ENCODE peak calls at places on chromosomes 12 and 14, in five cellular contexts. E is naive thymus-derived CD4-positive, alpha-beta T cell; I is cardiac muscle cell; Q is coronary artery; W is neuronal stem cell. T is an unnamed sample.

GRCh38 chr14:66530526-66530925 is 22.6 kb downstream of the GPHN start:
- DNase-seq in W (no peak), Q (no peak), E (no peak), I (no peak), T (no peak)

GRCh38 chr12:120725659-120726509 is at the start of gene ACADS:
- DNase-seq in E (peak; percentile 87), W (peak; percentile 87), Q (peak; percentile 90), I (peak; percentile 94), T (peak; percentile 90)

GRCh38 chr12:62400135-62400534 is 66.5 kb upstream of the MON2 start:
- DNase-seq in E (no peak), I (no peak), Q (no peak), W (no peak), T (no peak)

GRCh38 chr14:53017837-53018236 is 67.0 kb upstream of the FERMT2 start:
- DNase-seq in E (no peak), Q (no peak), I (no peak), W (no peak), T (no peak)

GRCh38 chr12:78392918-78393317 is 471.7 kb upstream of the SYT1 start:
- DNase-seq in E (no peak), W (no peak), I (no peak), Q (no peak), T (no peak)

GRCh38 chr14:54565236-54566151 is 1.4 kb upstream of the SAMD4A start:
- DNase-seq in Q (peak; percentile 97), E (peak; percentile 65), W (peak; percentile 80), I (peak; percentile 93), T (peak; percentile 59)

GRCh38 chr12:4107436-4107878 is 166.1 kb upstream of the CCND2 start:
- DNase-seq in I (peak; percentile 47), W (no peak), E (no peak), Q (no peak), T (peak; percentile 60)

GRCh38 chr12:113805201-113805600 is 160.9 kb downstream of the RBM19 start:
- DNase-seq in W (no peak), I (no peak), E (no peak), Q (no peak), T (no peak)

GRCh38 chr12:101859664-101860607 is 17.4 kb upstream of the DRAM1 start:
- DNase-seq in Q (no peak), E (no peak), I (no peak), W (no peak), T (no peak)

GRCh38 chr14:61177279-61178225 is 103.6 kb downstream of the TMEM30B start:
- DNase-seq in Q (no peak), W (no peak), E (no peak), I (no peak), T (no peak)

GRCh38 chr14:50116986-50117385 is 614 bp upstream of the VCPKMT start:
- DNase-seq in I (no peak), E (no peak), Q (no peak), W (no peak), T (no peak)

GRCh38 chr12:55515696-55516095 is 23.5 kb downstream of the OR6C68 start:
- DNase-seq in I (no peak), Q (no peak), E (no peak), W (no peak), T (no peak)

DNA sequence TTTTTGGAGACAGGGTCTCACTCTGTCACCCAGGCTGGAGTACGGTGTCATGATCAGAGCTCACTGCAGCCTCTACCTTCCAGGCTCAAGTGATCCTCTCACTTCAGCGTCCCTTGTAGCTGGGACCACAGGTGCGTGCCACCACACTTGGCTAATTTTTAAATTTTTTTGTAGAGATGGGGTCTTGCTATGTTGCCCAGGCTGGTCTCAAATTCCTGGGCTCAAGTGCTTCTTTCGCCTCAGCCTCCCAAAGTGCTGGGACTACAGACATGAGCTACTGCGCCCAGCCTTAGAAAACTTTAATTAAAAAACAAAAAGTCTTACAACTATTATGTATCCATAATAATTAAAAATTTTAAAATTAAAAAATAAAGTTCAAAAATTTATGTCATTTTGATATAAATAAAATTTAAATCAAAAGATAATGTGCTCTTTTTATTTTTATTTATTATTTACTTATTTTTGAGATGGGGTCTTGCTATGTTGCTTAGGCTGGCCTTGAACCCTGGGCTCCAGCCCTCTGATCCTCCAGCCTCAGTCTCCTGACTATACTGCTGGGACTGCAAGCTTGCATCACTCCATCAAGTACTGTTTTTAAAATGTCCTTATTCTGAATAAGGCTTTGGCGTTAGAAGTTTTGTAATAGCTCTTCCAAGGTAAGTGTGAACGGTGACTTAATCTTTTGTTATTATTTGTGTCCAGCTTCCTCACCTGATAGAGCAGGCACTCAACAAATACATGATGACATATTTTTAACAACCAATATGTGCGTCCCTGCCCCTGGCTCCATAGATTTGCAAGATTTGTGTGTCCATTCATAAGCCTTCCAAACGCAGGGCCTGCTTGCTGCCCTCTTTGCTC is 1.6 kb downstream of the C1RL start:
- DNase-seq in E (no peak), W (no peak), I (no peak), Q (no peak), T (no peak)
- H3K4me3 ChIP-seq in E (peak overlapping the region; percentile 95), W (peak overlapping the region; percentile 64), I (peak overlapping the region; percentile 18), Q (peak overlapping the region; percentile 87), T (peak overlapping the region; percentile 74)

GRCh38 chr12:44874981-44875416 is 1.1 kb downstream of the NELL2 start:
- DNase-seq in I (no peak), W (peak; percentile 37), E (no peak), Q (no peak), T (no peak)

GRCh38 chr12:44876554-44877275 is 600 bp upstream of the NELL2 start:
- DNase-seq in W (peak; percentile 88), Q (no peak), E (peak; percentile 17), I (peak; percentile 86), T (no peak)

GRCh38 chr12:44875417-44875953 is 630 bp downstream of the NELL2 start:
- DNase-seq in E (no peak), W (peak; percentile 35), I (peak; percentile 18), Q (no peak), T (no peak)

GRCh38 chr12:44875954-44876553 is at the start of gene NELL2:
- DNase-seq in Q (no peak), I (peak; percentile 56), W (peak; percentile 91), E (peak; percentile 21), T (no peak)

GRCh38 chr12:44873898-44874297 is 2.2 kb downstream of the NELL2 start:
- DNase-seq in I (peak; percentile 2), E (no peak), W (no peak), Q (no peak), T (no peak)
- H3K4me3 ChIP-seq in I (no peak overlapping the region), E (peak overlapping the region; percentile 58), W (peak overlapping the region; percentile 73), Q (no peak overlapping the region), T (no peak overlapping the region)

DNA sequence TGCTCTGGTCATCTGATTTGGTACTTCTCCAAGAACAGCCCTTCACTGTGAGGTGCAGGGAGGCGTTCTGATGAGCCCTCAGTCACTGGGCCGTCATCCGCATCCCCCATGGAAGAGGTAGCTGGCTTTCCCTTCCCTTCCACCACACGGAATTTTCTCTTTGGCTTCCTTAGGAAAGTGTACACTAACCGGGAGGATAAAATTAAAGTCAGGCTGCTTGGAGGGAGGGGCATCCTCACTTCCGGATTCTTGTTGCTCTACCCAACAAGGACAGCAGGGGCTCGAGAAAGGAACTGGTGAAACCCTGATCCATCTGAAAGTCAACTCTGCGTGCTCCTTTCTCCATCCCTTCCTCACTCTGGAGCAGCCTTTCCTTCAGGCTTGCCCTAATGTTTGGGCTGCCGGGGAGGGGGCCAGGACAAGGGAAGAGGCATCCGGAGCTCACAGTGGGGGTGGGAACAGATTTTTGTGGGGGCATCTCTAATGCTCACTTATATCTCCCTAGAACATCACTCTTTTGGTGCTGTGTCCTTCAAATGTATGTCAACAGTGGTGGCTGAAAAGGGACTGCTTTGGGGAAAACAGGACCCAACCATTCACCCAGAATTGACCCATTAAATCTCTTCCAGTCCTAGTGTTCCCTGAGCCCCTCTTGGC is 101.4 kb upstream of the FKBP4 start:
- DNase-seq in Q (no peak), I (no peak), W (no peak), E (no peak), T (no peak)
- H3K4me3 ChIP-seq in Q (no peak overlapping the region), I (no peak overlapping the region), W (no peak overlapping the region), E (no peak overlapping the region), T (no peak overlapping the region)

GRCh38 chr14:103898204-103898603 is 30.1 kb upstream of the TDRD9 start:
- DNase-seq in I (no peak), Q (no peak), E (no peak), W (no peak), T (no peak)

GRCh38 chr14:103899316-103899715 is 28.9 kb upstream of the TDRD9 start:
- DNase-seq in W (no peak), I (no peak), E (no peak), Q (no peak), T (no peak)

GRCh38 chr14:103897075-103897947 is 30.9 kb upstream of the TDRD9 start:
- DNase-seq in Q (no peak), E (no peak), W (no peak), I (no peak), T (no peak)

GRCh38 chr14:103899833-103900232 is 28.4 kb upstream of the TDRD9 start:
- DNase-seq in E (no peak), I (no peak), W (no peak), Q (no peak), T (no peak)

DNA sequence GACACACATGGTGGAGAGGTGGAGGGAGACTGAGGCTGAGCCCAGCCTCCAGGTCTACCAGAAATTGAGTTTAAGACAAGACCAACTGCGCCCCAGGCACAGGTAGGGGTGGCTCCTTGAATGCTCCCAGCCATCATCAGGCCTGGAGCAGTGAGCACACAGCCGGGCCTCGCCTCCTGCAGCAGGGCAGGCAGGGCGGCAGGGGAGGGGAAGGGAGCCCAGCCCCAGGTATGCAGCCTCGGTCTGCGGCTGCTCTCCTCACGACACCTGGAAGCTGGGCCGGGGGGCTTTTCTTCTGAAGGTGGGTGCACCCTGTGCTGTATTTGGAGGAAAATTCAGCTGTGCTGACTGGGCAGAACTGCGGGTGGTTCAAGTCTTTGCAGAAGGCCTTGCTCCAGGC is 29.5 kb upstream of the TDRD9 start:
- DNase-seq in E (no peak), Q (no peak), I (no peak), W (no peak), T (no peak)
- H3K4me3 ChIP-seq in E (no peak overlapping the region), Q (no peak overlapping the region), I (no peak overlapping the region), W (no peak overlapping the region), T (no peak overlapping the region)